ENCODE peak calls at places on chromosomes 5 and 9, in eight cellular contexts. One of them, this sample, is unnamed.

GRCh38 chr9:110131499-110131898 is 76.5 kb downstream of the C9orf152 start:
- DNase-seq in stomach: no peak
- DNase-seq in A673: no peak
- DNase-seq in tibial nerve: no peak
- DNase-seq in uterus: no peak
- DNase-seq in psoas muscle: no peak
- DNase-seq in body of pancreas: no peak
- DNase-seq in CD8-positive, alpha-beta T cell: no peak
- DNase-seq in this sample: no peak

GRCh38 chr9:113640418-113640817 is 176.9 kb downstream of the RGS3 start:
- DNase-seq in uterus: no peak
- DNase-seq in A673: no peak
- DNase-seq in CD8-positive, alpha-beta T cell: no peak
- DNase-seq in tibial nerve: no peak
- DNase-seq in psoas muscle: no peak
- DNase-seq in stomach: no peak
- DNase-seq in body of pancreas: no peak
- DNase-seq in this sample: no peak

GRCh38 chr9:29209748-29210276 is 1636.5 kb upstream of the C9orf72 start:
- DNase-seq in stomach: no peak
- DNase-seq in tibial nerve: no peak
- DNase-seq in CD8-positive, alpha-beta T cell: no peak
- DNase-seq in psoas muscle: no peak
- DNase-seq in A673: peak
- DNase-seq in body of pancreas: no peak
- DNase-seq in uterus: no peak
- DNase-seq in this sample: no peak

GRCh38 chr9:122219856-122220672 is 8.7 kb downstream of the LHX6 start:
- DNase-seq in tibial nerve: no peak
- DNase-seq in A673: no peak
- DNase-seq in CD8-positive, alpha-beta T cell: no peak
- DNase-seq in uterus: no peak
- DNase-seq in body of pancreas: no peak
- DNase-seq in psoas muscle: no peak
- DNase-seq in stomach: no peak
- DNase-seq in this sample: no peak

GRCh38 chr9:7777776-7778175 is 21.8 kb downstream of the DMAC1 start:
- DNase-seq in CD8-positive, alpha-beta T cell: no peak
- DNase-seq in psoas muscle: no peak
- DNase-seq in uterus: no peak
- DNase-seq in A673: no peak
- DNase-seq in tibial nerve: no peak
- DNase-seq in body of pancreas: no peak
- DNase-seq in stomach: no peak
- DNase-seq in this sample: no peak

GRCh38 chr9:114565204-114565603 is 22.4 kb upstream of the ATP6V1G1 start:
- DNase-seq in uterus: no peak
- DNase-seq in stomach: no peak
- DNase-seq in CD8-positive, alpha-beta T cell: no peak
- DNase-seq in A673: no peak
- DNase-seq in body of pancreas: no peak
- DNase-seq in psoas muscle: no peak
- DNase-seq in tibial nerve: no peak
- DNase-seq in this sample: no peak

GRCh38 chr5:56515011-56515410 is 281.9 kb upstream of the ANKRD55 start:
- DNase-seq in CD8-positive, alpha-beta T cell: no peak
- DNase-seq in A673: no peak
- DNase-seq in stomach: no peak
- DNase-seq in body of pancreas: no peak
- DNase-seq in uterus: no peak
- DNase-seq in psoas muscle: no peak
- DNase-seq in tibial nerve: no peak
- DNase-seq in this sample: no peak

GRCh38 chr5:75078035-75078434 is 25.7 kb upstream of the GCNT4 start:
- DNase-seq in uterus: no peak
- DNase-seq in A673: no peak
- DNase-seq in body of pancreas: no peak
- DNase-seq in stomach: no peak
- DNase-seq in CD8-positive, alpha-beta T cell: no peak
- DNase-seq in psoas muscle: no peak
- DNase-seq in tibial nerve: no peak
- DNase-seq in this sample: no peak

GRCh38 chr9:116484483-116484776 is 202.7 kb upstream of the TRIM32 start:
- DNase-seq in CD8-positive, alpha-beta T cell: no peak
- DNase-seq in uterus: peak
- DNase-seq in body of pancreas: no peak
- DNase-seq in stomach: no peak
- DNase-seq in tibial nerve: no peak
- DNase-seq in A673: no peak
- DNase-seq in psoas muscle: no peak
- DNase-seq in this sample: no peak

GRCh38 chr5:107340631-107341030 is 330.1 kb downstream of the EFNA5 start:
- DNase-seq in uterus: no peak
- DNase-seq in body of pancreas: no peak
- DNase-seq in psoas muscle: no peak
- DNase-seq in tibial nerve: no peak
- DNase-seq in CD8-positive, alpha-beta T cell: no peak
- DNase-seq in stomach: no peak
- DNase-seq in A673: no peak
- DNase-seq in this sample: no peak

GRCh38 chr5:14871573-14872069 is at the start of gene ANKH:
- DNase-seq in body of pancreas: peak
- DNase-seq in psoas muscle: peak
- DNase-seq in stomach: peak
- DNase-seq in A673: peak
- DNase-seq in uterus: peak
- DNase-seq in tibial nerve: peak
- DNase-seq in CD8-positive, alpha-beta T cell: peak
- DNase-seq in this sample: peak

GRCh38 chr9:98931543-98931942 is 12.2 kb upstream of the COL15A1 start:
- DNase-seq in stomach: no peak
- DNase-seq in tibial nerve: no peak
- DNase-seq in CD8-positive, alpha-beta T cell: no peak
- DNase-seq in body of pancreas: no peak
- DNase-seq in A673: no peak
- DNase-seq in psoas muscle: no peak
- DNase-seq in uterus: no peak
- DNase-seq in this sample: no peak

GRCh38 chr5:82274343-82275266 is 3.5 kb downstream of the RPS23 start:
- DNase-seq in uterus: no peak
- DNase-seq in stomach: no peak
- DNase-seq in A673: no peak
- DNase-seq in psoas muscle: no peak
- DNase-seq in CD8-positive, alpha-beta T cell: no peak
- DNase-seq in tibial nerve: no peak
- DNase-seq in body of pancreas: no peak
- DNase-seq in this sample: no peak

GRCh38 chr9:2199999-2200796 is 185.1 kb downstream of the SMARCA2 start:
- DNase-seq in psoas muscle: no peak
- DNase-seq in stomach: no peak
- DNase-seq in body of pancreas: no peak
- DNase-seq in uterus: no peak
- DNase-seq in CD8-positive, alpha-beta T cell: no peak
- DNase-seq in A673: no peak
- DNase-seq in tibial nerve: no peak
- DNase-seq in this sample: no peak

GRCh38 chr9:133683494-133684460 is 47.6 kb downstream of the DBH start:
- DNase-seq in uterus: no peak
- DNase-seq in stomach: no peak
- DNase-seq in CD8-positive, alpha-beta T cell: peak
- DNase-seq in psoas muscle: peak
- DNase-seq in A673: no peak
- DNase-seq in tibial nerve: no peak
- DNase-seq in body of pancreas: peak
- DNase-seq in this sample: peak

GRCh38 chr5:23007762-23008161 is 154.6 kb upstream of the CDH12 start:
- DNase-seq in stomach: no peak
- DNase-seq in psoas muscle: no peak
- DNase-seq in uterus: no peak
- DNase-seq in A673: no peak
- DNase-seq in tibial nerve: no peak
- DNase-seq in body of pancreas: no peak
- DNase-seq in CD8-positive, alpha-beta T cell: no peak
- DNase-seq in this sample: no peak

GRCh38 chr9:13786131-13786530 is 506.6 kb upstream of the MPDZ start:
- DNase-seq in CD8-positive, alpha-beta T cell: no peak
- DNase-seq in A673: no peak
- DNase-seq in stomach: no peak
- DNase-seq in body of pancreas: peak
- DNase-seq in psoas muscle: peak
- DNase-seq in uterus: peak
- DNase-seq in tibial nerve: peak
- DNase-seq in this sample: no peak

GRCh38 chr9:134568116-134568515 is 73.5 kb upstream of the COL5A1 start:
- DNase-seq in uterus: no peak
- DNase-seq in body of pancreas: no peak
- DNase-seq in A673: no peak
- DNase-seq in CD8-positive, alpha-beta T cell: no peak
- DNase-seq in psoas muscle: no peak
- DNase-seq in tibial nerve: no peak
- DNase-seq in stomach: peak
- DNase-seq in this sample: peak

GRCh38 chr9:135137398-135137832 is 49.9 kb downstream of the OLFM1 start:
- DNase-seq in A673: peak
- DNase-seq in tibial nerve: no peak
- DNase-seq in CD8-positive, alpha-beta T cell: no peak
- DNase-seq in psoas muscle: no peak
- DNase-seq in stomach: no peak
- DNase-seq in body of pancreas: peak
- DNase-seq in uterus: no peak
- DNase-seq in this sample: peak

GRCh38 chr9:70792796-70793195 is 328.6 kb downstream of the TRPM3 start:
- DNase-seq in A673: no peak
- DNase-seq in CD8-positive, alpha-beta T cell: no peak
- DNase-seq in psoas muscle: no peak
- DNase-seq in uterus: no peak
- DNase-seq in body of pancreas: no peak
- DNase-seq in stomach: no peak
- DNase-seq in tibial nerve: no peak
- DNase-seq in this sample: no peak

GRCh38 chr9:21993007-21993406 is 1.2 kb downstream of the CDKN2A start:
- DNase-seq in body of pancreas: no peak
- DNase-seq in tibial nerve: no peak
- DNase-seq in A673: no peak
- DNase-seq in psoas muscle: no peak
- DNase-seq in CD8-positive, alpha-beta T cell: no peak
- DNase-seq in stomach: no peak
- DNase-seq in uterus: no peak
- DNase-seq in this sample: no peak
- H3K4me3 ChIP-seq in body of pancreas: no peak
- H3K4me3 ChIP-seq in tibial nerve: no peak
- H3K4me3 ChIP-seq in A673: no peak
- H3K4me3 ChIP-seq in psoas muscle: no peak
- H3K4me3 ChIP-seq in CD8-positive, alpha-beta T cell: no peak
- H3K4me3 ChIP-seq in stomach: no peak
- H3K4me3 ChIP-seq in uterus: no peak
- H3K4me3 ChIP-seq in this sample: peak

GRCh38 chr5:55407984-55408383 is 100.2 kb downstream of the MTREX start:
- DNase-seq in stomach: no peak
- DNase-seq in body of pancreas: no peak
- DNase-seq in CD8-positive, alpha-beta T cell: no peak
- DNase-seq in psoas muscle: no peak
- DNase-seq in uterus: no peak
- DNase-seq in A673: no peak
- DNase-seq in tibial nerve: no peak
- DNase-seq in this sample: no peak

GRCh38 chr5:55406292-55406691 is 98.5 kb downstream of the MTREX start:
- DNase-seq in body of pancreas: no peak
- DNase-seq in tibial nerve: no peak
- DNase-seq in A673: no peak
- DNase-seq in uterus: no peak
- DNase-seq in CD8-positive, alpha-beta T cell: no peak
- DNase-seq in psoas muscle: no peak
- DNase-seq in stomach: no peak
- DNase-seq in this sample: no peak

GRCh38 chr5:55407059-55407684 is 99.4 kb downstream of the MTREX start:
- DNase-seq in tibial nerve: peak
- DNase-seq in CD8-positive, alpha-beta T cell: no peak
- DNase-seq in psoas muscle: no peak
- DNase-seq in body of pancreas: peak
- DNase-seq in stomach: no peak
- DNase-seq in uterus: no peak
- DNase-seq in A673: peak
- DNase-seq in this sample: no peak

GRCh38 chr5:55402199-55402598 is 94.4 kb downstream of the MTREX start:
- DNase-seq in tibial nerve: no peak
- DNase-seq in CD8-positive, alpha-beta T cell: no peak
- DNase-seq in body of pancreas: no peak
- DNase-seq in uterus: no peak
- DNase-seq in A673: no peak
- DNase-seq in psoas muscle: no peak
- DNase-seq in stomach: no peak
- DNase-seq in this sample: no peak
- TF ChIP-seq CTCF in tibial nerve: no peak
- TF ChIP-seq CTCF in CD8-positive, alpha-beta T cell: no peak
- TF ChIP-seq CTCF in body of pancreas: no peak
- TF ChIP-seq CTCF in uterus: no peak
- TF ChIP-seq CTCF in A673: peak
- TF ChIP-seq CTCF in psoas muscle: no peak
- TF ChIP-seq CTCF in stomach: peak
- TF ChIP-seq CTCF in this sample: no peak

DNA sequence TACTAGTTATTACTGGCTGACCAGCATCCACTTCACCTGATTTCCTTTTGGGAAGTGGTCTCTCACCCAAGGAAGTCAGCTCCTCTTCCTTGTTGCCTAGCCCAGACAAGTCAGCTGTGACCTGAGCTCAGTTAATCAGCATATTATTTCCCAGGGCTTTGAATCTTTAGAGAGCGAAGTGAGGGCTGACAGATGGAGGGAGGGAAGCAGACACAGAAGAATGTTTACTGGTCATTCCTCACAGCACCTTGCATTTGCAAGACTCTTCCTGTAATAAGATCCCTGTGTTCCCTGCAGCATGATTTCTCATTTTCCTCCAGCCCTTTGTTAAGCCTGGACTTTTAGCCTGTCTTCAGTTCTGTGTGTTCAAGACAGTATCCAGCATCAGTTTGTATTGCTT is 50.0 kb downstream of the MAN2A1 start:
- DNase-seq in body of pancreas: no peak
- DNase-seq in A673: no peak
- DNase-seq in uterus: no peak
- DNase-seq in stomach: no peak
- DNase-seq in CD8-positive, alpha-beta T cell: no peak
- DNase-seq in psoas muscle: no peak
- DNase-seq in tibial nerve: no peak
- DNase-seq in this sample: no peak
- H3K27ac ChIP-seq in body of pancreas: peak
- H3K27ac ChIP-seq in A673: peak
- H3K27ac ChIP-seq in uterus: peak
- H3K27ac ChIP-seq in stomach: no peak
- H3K27ac ChIP-seq in CD8-positive, alpha-beta T cell: no peak
- H3K27ac ChIP-seq in psoas muscle: peak
- H3K27ac ChIP-seq in tibial nerve: no peak
- H3K27ac ChIP-seq in this sample: no peak

DNA sequence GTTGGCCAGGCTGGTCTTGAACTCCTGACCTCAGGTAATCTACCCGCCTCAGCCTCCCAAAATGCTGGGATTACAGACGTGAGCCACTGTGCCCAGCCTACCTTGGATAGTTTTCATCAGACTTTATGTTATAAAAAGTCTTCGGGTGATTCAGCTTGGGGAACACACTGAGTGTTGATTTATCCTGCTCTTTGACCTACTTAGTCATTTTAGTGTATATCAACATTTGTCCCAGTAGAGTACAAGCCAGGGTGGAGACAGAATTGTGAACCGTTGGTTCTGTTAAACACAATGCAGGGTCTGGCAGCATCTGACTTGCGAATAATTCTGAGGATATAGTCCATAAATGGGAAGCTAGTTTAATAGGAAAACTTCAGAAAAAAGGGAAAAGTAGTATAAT is 39.7 kb downstream of the NFX1 start:
- DNase-seq in body of pancreas: no peak
- DNase-seq in stomach: no peak
- DNase-seq in tibial nerve: no peak
- DNase-seq in A673: no peak
- DNase-seq in CD8-positive, alpha-beta T cell: no peak
- DNase-seq in uterus: no peak
- DNase-seq in psoas muscle: no peak
- DNase-seq in this sample: no peak
- H3K4me3 ChIP-seq in body of pancreas: no peak
- H3K4me3 ChIP-seq in stomach: no peak
- H3K4me3 ChIP-seq in tibial nerve: no peak
- H3K4me3 ChIP-seq in A673: no peak
- H3K4me3 ChIP-seq in CD8-positive, alpha-beta T cell: no peak
- H3K4me3 ChIP-seq in uterus: no peak
- H3K4me3 ChIP-seq in psoas muscle: no peak
- H3K4me3 ChIP-seq in this sample: no peak

This sample was measured in dorsolateral prefrontal cortex.